ENCODE peak calls at places on chromosomes 5 and 9, in four cellular contexts. N is cardiac muscle cell, F is A549, D is uterus. A is an unnamed sample.

GRCh38 chr5:74433255-74434123 is 207.0 kb downstream of the ENC1 start:
- DNase-seq in N (no peak), D (no peak), F (no peak), A (peak)

GRCh38 chr5:178986326-178986960 is 8.7 kb downstream of the GRM6 start:
- DNase-seq in N (no peak), D (no peak), F (no peak), A (no peak)

GRCh38 chr5:89200899-89201298 is 317.9 kb upstream of the MEF2C start:
- DNase-seq in D (no peak), N (no peak), F (no peak), A (no peak)

GRCh38 chr5:60377826-60378225 is 322.1 kb downstream of the DEPDC1B start:
- DNase-seq in D (no peak), F (no peak), N (no peak), A (no peak)

GRCh38 chr5:140868721-140869554 is at the start of gene PCDHA11:
- DNase-seq in N (peak), D (no peak), F (peak), A (no peak)

GRCh38 chr9:121321039-121321503 is 49.0 kb downstream of the STOM start:
- DNase-seq in D (no peak), N (no peak), F (no peak), A (no peak)

GRCh38 chr5:15441433-15442182 is 58.4 kb upstream of the FBXL7 start:
- DNase-seq in F (no peak), N (no peak), D (no peak), A (no peak)

GRCh38 chr5:143434261-143435206 is 31.0 kb upstream of the NR3C1 start:
- DNase-seq in D (no peak), N (no peak), F (no peak), A (no peak)

GRCh38 chr9:114034663-114035062 is 43.4 kb downstream of the AMBP start:
- DNase-seq in F (no peak), D (no peak), N (no peak), A (no peak)

GRCh38 chr9:892123-892522 is 50.6 kb downstream of the DMRT1 start:
- DNase-seq in N (no peak), D (no peak), F (no peak), A (no peak)

GRCh38 chr5:180390441-180391190 is 37.5 kb upstream of the GFPT2 start:
- DNase-seq in N (no peak), D (no peak), F (no peak), A (no peak)
- TF ChIP-seq CTCF in N (peak), D (no peak), F (no peak), A (no peak)

GRCh38 chr9:137298983-137299521 is 3.0 kb downstream of the NRARP start:
- DNase-seq in D (no peak), N (peak), F (no peak), A (no peak)
- H3K4me3 ChIP-seq in D (no peak), N (no peak), F (no peak), A (no peak)

GRCh38 chr9:105357937-105358336 is 89.9 kb upstream of the FSD1L start:
- DNase-seq in D (no peak), F (no peak), N (no peak), A (no peak)

GRCh38 chr9:105362470-105362869 is 85.4 kb upstream of the FSD1L start:
- DNase-seq in D (no peak), F (no peak), N (no peak), A (no peak)

GRCh38 chr9:105359899-105360298 is 87.9 kb upstream of the FSD1L start:
- DNase-seq in D (no peak), N (no peak), F (no peak), A (no peak)

GRCh38 chr9:105361873-105362272 is 86.0 kb upstream of the FSD1L start:
- DNase-seq in F (no peak), N (no peak), D (no peak), A (no peak)

GRCh38 chr9:105360344-105360743 is 87.5 kb upstream of the FSD1L start:
- DNase-seq in N (no peak), F (no peak), D (no peak), A (no peak)
- TF ChIP-seq CTCF in N (no peak), F (no peak), D (no peak), A (no peak)

DNA sequence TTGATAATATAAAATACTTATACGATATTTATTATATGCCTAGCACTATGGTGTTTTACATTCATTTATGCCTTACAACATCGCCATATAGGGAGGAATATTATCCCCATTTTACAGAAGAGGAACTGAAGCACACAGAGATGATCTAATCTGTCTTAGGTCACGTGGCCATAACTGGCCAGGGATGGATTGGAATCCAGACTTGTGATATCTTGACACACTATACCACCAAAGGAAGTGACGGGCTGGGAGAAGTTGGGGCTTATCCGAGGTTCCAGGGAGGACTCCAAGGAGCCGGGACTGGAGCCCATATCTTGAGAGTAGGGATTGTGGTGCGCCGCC is 129.8 kb downstream of the TMEM174 start:
- DNase-seq in D (no peak), F (no peak), N (no peak), A (no peak)
- H3K4me3 ChIP-seq in D (no peak), F (no peak), N (no peak), A (no peak)

DNA sequence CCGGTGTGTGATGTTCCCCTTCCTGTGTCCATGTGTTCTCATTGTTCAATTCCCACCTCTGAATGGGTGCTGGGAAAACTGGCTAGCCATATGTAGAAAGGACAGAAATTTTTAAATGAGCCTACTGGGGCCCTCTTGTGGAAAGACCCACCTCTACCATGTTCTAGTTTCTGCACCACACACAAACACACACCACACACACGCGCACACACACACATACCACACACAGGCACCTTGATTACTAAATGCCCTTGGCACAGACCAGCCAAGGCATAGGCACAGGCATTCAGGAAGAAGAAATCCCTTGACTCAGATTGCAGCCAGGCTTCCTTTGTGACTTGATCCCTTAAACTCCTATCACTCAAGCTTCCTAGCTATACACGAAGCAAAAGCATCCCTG is 60.5 kb downstream of the SIL1 start:
- DNase-seq in N (peak), D (no peak), F (no peak), A (no peak)
- TF ChIP-seq CTCF in N (peak), D (no peak), F (peak), A (peak)

GRCh38 chr9:126499005-126499910 is 114.5 kb upstream of the LMX1B start:
- DNase-seq in N (peak), F (peak), D (peak), A (no peak)
- H3K4me3 ChIP-seq in N (peak), F (peak), D (peak), A (peak)